ENCODE peak calls at places on chromosomes 11 and 22, in four cellular contexts. One of them, this sample, is unnamed.

GRCh38 chr11:125262194-125262824 is 97.8 kb downstream of the PKNOX2 start:
- DNase-seq in WTC11: no peak
- DNase-seq in K562: no peak
- DNase-seq in HepG2: peak; percentile 28
- DNase-seq in this sample: no peak

GRCh38 chr22:36828815-36829214 is 12.0 kb upstream of the PVALB start:
- DNase-seq in K562: peak; percentile 35
- DNase-seq in WTC11: no peak
- DNase-seq in HepG2: no peak
- DNase-seq in this sample: no peak

GRCh38 chr22:32200752-32201151 is 4.1 kb downstream of the RFPL2 start:
- DNase-seq in WTC11: no peak
- DNase-seq in K562: no peak
- DNase-seq in HepG2: no peak
- DNase-seq in this sample: no peak

GRCh38 chr11:87879118-87879517 is 296.1 kb downstream of the RAB38 start:
- DNase-seq in K562: no peak
- DNase-seq in WTC11: no peak
- DNase-seq in HepG2: no peak
- DNase-seq in this sample: no peak

GRCh38 chr11:2915473-2915872 is 13.7 kb downstream of the PHLDA2 start:
- DNase-seq in K562: no peak
- DNase-seq in WTC11: no peak
- DNase-seq in HepG2: no peak
- DNase-seq in this sample: no peak

GRCh38 chr11:134277176-134278001 is 1.2 kb downstream of the GLB1L3 start:
- DNase-seq in WTC11: peak; percentile 53
- DNase-seq in K562: no peak
- DNase-seq in HepG2: no peak
- DNase-seq in this sample: no peak

GRCh38 chr11:78080084-78080817 is 589 bp upstream of the NDUFC2 start:
- DNase-seq in K562: no peak
- DNase-seq in WTC11: no peak
- DNase-seq in HepG2: no peak
- DNase-seq in this sample: no peak

GRCh38 chr11:128487978-128488377 is 99.4 kb downstream of the ETS1 start:
- DNase-seq in WTC11: no peak
- DNase-seq in K562: no peak
- DNase-seq in HepG2: no peak
- DNase-seq in this sample: no peak

GRCh38 chr22:27523711-27524110 is 277.8 kb downstream of the MN1 start:
- DNase-seq in K562: no peak
- DNase-seq in HepG2: no peak
- DNase-seq in WTC11: no peak
- DNase-seq in this sample: no peak

GRCh38 chr11:108216988-108217387 is 5.5 kb downstream of the NPAT start:
- DNase-seq in HepG2: no peak
- DNase-seq in K562: no peak
- DNase-seq in WTC11: no peak
- DNase-seq in this sample: no peak

GRCh38 chr11:111446404-111447152 is 65.6 kb downstream of the BTG4 start:
- DNase-seq in HepG2: peak; percentile 82
- DNase-seq in WTC11: peak; percentile 60
- DNase-seq in K562: peak; percentile 78
- DNase-seq in this sample: peak; percentile 63

GRCh38 chr11:117039270-117039669 is 59.0 kb downstream of the SIK3 start:
- DNase-seq in WTC11: no peak
- DNase-seq in HepG2: no peak
- DNase-seq in K562: no peak
- DNase-seq in this sample: no peak

GRCh38 chr11:27701262-27702105 is 1.2 kb upstream of the BDNF start:
- DNase-seq in HepG2: no peak
- DNase-seq in WTC11: no peak
- DNase-seq in K562: no peak
- DNase-seq in this sample: no peak

GRCh38 chr11:95143106-95143681 is 53.5 kb downstream of the ENDOD1 start:
- DNase-seq in K562: no peak
- DNase-seq in WTC11: no peak
- DNase-seq in HepG2: no peak
- DNase-seq in this sample: no peak

GRCh38 chr11:9274499-9275228 is 9.5 kb upstream of the DENND5A start:
- DNase-seq in K562: no peak
- DNase-seq in WTC11: no peak
- DNase-seq in HepG2: no peak
- DNase-seq in this sample: no peak

GRCh38 chr22:46769191-46769675 is 6.8 kb downstream of the TBC1D22A start:
- DNase-seq in K562: no peak
- DNase-seq in WTC11: no peak
- DNase-seq in HepG2: no peak
- DNase-seq in this sample: no peak

GRCh38 chr11:121237686-121238658 is 54.6 kb upstream of the SC5D start:
- DNase-seq in WTC11: no peak
- DNase-seq in HepG2: no peak
- DNase-seq in K562: no peak
- DNase-seq in this sample: no peak

GRCh38 chr11:72725731-72726042 is 26.5 kb downstream of the ARAP1 start:
- DNase-seq in HepG2: no peak
- DNase-seq in K562: no peak
- DNase-seq in WTC11: no peak
- DNase-seq in this sample: no peak

GRCh38 chr11:121961228-121961860 is 154.7 kb downstream of the BLID start:
- DNase-seq in HepG2: no peak
- DNase-seq in K562: no peak
- DNase-seq in WTC11: no peak
- DNase-seq in this sample: no peak

GRCh38 chr11:47327025-47327424 is 25.5 kb downstream of the MYBPC3 start:
- DNase-seq in K562: no peak
- DNase-seq in HepG2: no peak
- DNase-seq in WTC11: no peak
- DNase-seq in this sample: no peak

GRCh38 chr11:203056-203944 is 3.9 kb downstream of the BET1L start:
- DNase-seq in HepG2: no peak
- DNase-seq in K562: no peak
- DNase-seq in WTC11: no peak
- DNase-seq in this sample: no peak

GRCh38 chr11:126968915-126969314 is 31.7 kb downstream of the KIRREL3 start:
- DNase-seq in K562: no peak
- DNase-seq in HepG2: no peak
- DNase-seq in WTC11: peak; percentile 78
- DNase-seq in this sample: peak; percentile 44

GRCh38 chr11:60265373-60266214 is 14.9 kb upstream of the MS4A4A start:
- DNase-seq in K562: peak; percentile 52
- DNase-seq in WTC11: no peak
- DNase-seq in HepG2: peak; percentile 8
- DNase-seq in this sample: no peak

GRCh38 chr11:8209208-8209807 is 40.5 kb upstream of the RIC3 start:
- DNase-seq in HepG2: no peak
- DNase-seq in K562: peak; percentile 75
- DNase-seq in WTC11: peak; percentile 82
- DNase-seq in this sample: no peak

GRCh38 chr22:27110985-27111451 is 453.6 kb downstream of the MIAT start:
- DNase-seq in K562: no peak
- DNase-seq in WTC11: no peak
- DNase-seq in HepG2: peak; percentile 49
- DNase-seq in this sample: no peak

GRCh38 chr11:61111786-61112517 is 9.7 kb downstream of the CD5 start:
- DNase-seq in HepG2: no peak
- DNase-seq in K562: no peak
- DNase-seq in WTC11: no peak
- DNase-seq in this sample: no peak

GRCh38 chr11:79414644-79415317 is 26.0 kb downstream of the TENM4 start:
- DNase-seq in HepG2: no peak
- DNase-seq in K562: no peak
- DNase-seq in WTC11: no peak
- DNase-seq in this sample: no peak

GRCh38 chr11:87460269-87460668 is 422.5 kb downstream of the TMEM135 start:
- DNase-seq in K562: no peak
- DNase-seq in WTC11: no peak
- DNase-seq in HepG2: no peak
- DNase-seq in this sample: no peak

GRCh38 chr11:15139101-15139770 is 24.5 kb downstream of the INSC start:
- DNase-seq in WTC11: no peak
- DNase-seq in HepG2: no peak
- DNase-seq in K562: no peak
- DNase-seq in this sample: no peak

GRCh38 chr11:85955531-85955930 is 100.3 kb downstream of the CCDC83 start:
- DNase-seq in HepG2: no peak
- DNase-seq in WTC11: no peak
- DNase-seq in K562: no peak
- DNase-seq in this sample: no peak

GRCh38 chr11:67415501-67416304 is at the start of gene CARNS1:
- DNase-seq in HepG2: no peak
- DNase-seq in WTC11: peak; percentile 66
- DNase-seq in K562: no peak
- DNase-seq in this sample: no peak

GRCh38 chr11:45885274-45885920 is at the start of gene MAPK8IP1:
- DNase-seq in HepG2: peak; percentile 47
- DNase-seq in WTC11: peak; percentile 76
- DNase-seq in K562: peak; percentile 98
- DNase-seq in this sample: peak; percentile 17

GRCh38 chr22:27613099-27614089 is 188.2 kb downstream of the MN1 start:
- DNase-seq in K562: no peak
- DNase-seq in HepG2: no peak
- DNase-seq in WTC11: no peak
- DNase-seq in this sample: no peak

GRCh38 chr22:44545773-44546172 is 47.7 kb upstream of the RTL6 start:
- DNase-seq in WTC11: no peak
- DNase-seq in HepG2: no peak
- DNase-seq in K562: no peak
- DNase-seq in this sample: no peak

GRCh38 chr11:92397356-92397755 is 172.7 kb downstream of the FAT3 start:
- DNase-seq in WTC11: no peak
- DNase-seq in K562: no peak
- DNase-seq in HepG2: no peak
- DNase-seq in this sample: no peak

GRCh38 chr22:17443413-17444203 is 74.3 kb downstream of the CECR2 start:
- DNase-seq in K562: no peak
- DNase-seq in WTC11: no peak
- DNase-seq in HepG2: no peak
- DNase-seq in this sample: no peak

GRCh38 chr22:38924197-38924952 is 33.0 kb upstream of the APOBEC3A start:
- DNase-seq in K562: no peak
- DNase-seq in HepG2: peak; percentile 97
- DNase-seq in WTC11: no peak
- DNase-seq in this sample: no peak

GRCh38 chr11:86116996-86117705 is 48.3 kb upstream of the PICALM start:
- DNase-seq in WTC11: no peak
- DNase-seq in K562: no peak
- DNase-seq in HepG2: no peak
- DNase-seq in this sample: no peak

GRCh38 chr11:28110108-28110838 is 2.1 kb downstream of the METTL15 start:
- DNase-seq in HepG2: peak; percentile 68
- DNase-seq in K562: peak; percentile 37
- DNase-seq in WTC11: peak; percentile 73
- DNase-seq in this sample: peak; percentile 29

DNA sequence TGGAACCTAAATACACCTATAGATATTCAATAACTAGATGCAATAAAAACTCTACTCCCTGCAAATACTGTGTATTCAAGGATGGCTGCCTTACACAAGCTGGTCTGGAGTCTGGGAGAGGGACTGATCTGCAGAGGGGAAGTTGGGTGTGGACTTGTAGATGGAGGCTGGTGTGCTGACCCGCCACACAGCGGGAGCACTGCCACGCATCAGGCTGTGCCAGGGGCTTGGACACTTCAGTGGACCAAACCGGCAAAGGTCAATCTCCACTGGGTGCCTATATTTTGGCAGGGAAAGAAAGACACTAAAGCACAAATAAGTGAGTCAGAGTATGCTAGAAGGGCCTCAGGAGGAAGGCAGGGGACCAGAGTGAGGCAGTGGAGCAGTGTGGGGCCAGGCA is 2.1 kb upstream of the SHANK3 start:
- DNase-seq in WTC11: no peak
- DNase-seq in HepG2: no peak
- DNase-seq in K562: no peak
- DNase-seq in this sample: no peak
- TF ChIP-seq ATF2 in WTC11: no peak
- TF ChIP-seq ATF2 in HepG2: no peak
- TF ChIP-seq ATF2 in K562: no peak
- TF ChIP-seq ATF2 in this sample: no peak

GRCh38 chr22:35541254-35541748 is 670 bp downstream of the RASD2 start:
- DNase-seq in HepG2: no peak
- DNase-seq in WTC11: peak; percentile 46
- DNase-seq in K562: no peak
- DNase-seq in this sample: peak; percentile 70
- TF ChIP-seq ATF2 in HepG2: no peak
- TF ChIP-seq ATF2 in WTC11: no peak
- TF ChIP-seq ATF2 in K562: no peak
- TF ChIP-seq ATF2 in this sample: no peak

DNA sequence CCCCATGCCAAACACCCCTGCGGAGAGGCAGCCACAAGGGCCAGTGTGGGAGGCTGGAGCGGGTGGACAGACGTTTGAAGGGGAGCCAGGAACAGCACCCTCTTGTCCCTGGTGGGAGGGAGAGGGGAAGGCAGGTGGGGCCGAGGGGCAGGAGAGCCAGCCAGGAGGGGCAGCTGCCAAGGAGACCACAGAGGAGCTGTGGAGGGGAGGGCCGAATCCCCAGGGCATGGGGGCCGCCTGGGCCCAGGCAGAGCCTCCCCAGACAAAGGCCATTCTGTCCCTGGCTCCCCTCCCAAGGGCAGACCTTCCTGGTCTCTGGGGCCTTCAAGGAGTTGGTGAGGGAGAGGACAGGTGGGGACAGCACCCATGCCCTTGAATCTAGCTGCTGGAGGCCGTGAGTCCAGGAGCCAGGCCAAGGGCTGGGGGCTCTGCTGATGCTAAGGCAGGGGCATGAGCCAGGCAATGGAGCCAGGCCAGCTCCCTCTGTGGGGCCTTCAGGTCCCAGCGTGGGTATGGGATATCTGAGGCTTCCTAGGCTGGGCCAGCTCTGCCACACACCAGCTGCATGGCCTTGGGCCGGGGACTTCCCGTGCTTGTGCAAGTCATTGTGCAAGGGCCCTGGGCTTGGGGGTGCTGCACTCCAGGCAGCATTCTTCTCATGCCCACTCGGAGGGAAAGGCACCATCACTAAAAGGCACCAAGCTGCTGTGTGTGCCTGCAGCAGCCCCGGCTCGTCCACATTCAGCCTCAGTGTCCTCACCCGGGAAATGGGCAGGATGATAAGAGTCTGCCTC is 11.4 kb downstream of the EMID1 start:
- DNase-seq in HepG2: peak; percentile 65
- DNase-seq in WTC11: no peak
- DNase-seq in K562: no peak
- DNase-seq in this sample: no peak
- TF ChIP-seq ATF2 in HepG2: no peak
- TF ChIP-seq ATF2 in WTC11: no peak
- TF ChIP-seq ATF2 in K562: no peak
- TF ChIP-seq ATF2 in this sample: no peak

GRCh38 chr11:102292951-102293350 is 24.3 kb upstream of the BIRC3 start:
- DNase-seq in K562: no peak
- DNase-seq in HepG2: no peak
- DNase-seq in WTC11: no peak
- DNase-seq in this sample: no peak
- TF ChIP-seq ATF2 in K562: no peak
- TF ChIP-seq ATF2 in HepG2: no peak
- TF ChIP-seq ATF2 in WTC11: no peak
- TF ChIP-seq ATF2 in this sample: no peak

GRCh38 chr11:13375798-13376197 is 87.2 kb downstream of the BTBD10 start:
- DNase-seq in HepG2: no peak
- DNase-seq in WTC11: no peak
- DNase-seq in K562: no peak
- DNase-seq in this sample: no peak
- TF ChIP-seq ATF2 in HepG2: no peak
- TF ChIP-seq ATF2 in WTC11: no peak
- TF ChIP-seq ATF2 in K562: no peak
- TF ChIP-seq ATF2 in this sample: no peak